ENCODE peak calls at places on chromosomes 7 and 10, in six cellular contexts. One of them, this sample, is unnamed.

GRCh38 chr7:128366290-128366689 is 4.8 kb upstream of the PRRT4 start:
- DNase-seq in AG04450: no peak
- DNase-seq in upper lobe of right lung: no peak
- DNase-seq in adipocyte: no peak
- DNase-seq in mesenchymal stem cell: no peak
- DNase-seq in suprapubic skin: no peak
- DNase-seq in this sample: no peak

GRCh38 chr10:5412277-5412941 is at the start of gene NET1:
- DNase-seq in AG04450: peak; percentile 62
- DNase-seq in mesenchymal stem cell: peak; percentile 89
- DNase-seq in adipocyte: peak; percentile 94
- DNase-seq in upper lobe of right lung: peak; percentile 93
- DNase-seq in suprapubic skin: peak; percentile 96
- DNase-seq in this sample: peak; percentile 85

GRCh38 chr7:75711076-75711475 is 27.7 kb downstream of the HIP1 start:
- DNase-seq in suprapubic skin: no peak
- DNase-seq in AG04450: no peak
- DNase-seq in upper lobe of right lung: no peak
- DNase-seq in adipocyte: peak; percentile 17
- DNase-seq in mesenchymal stem cell: peak; percentile 26
- DNase-seq in this sample: no peak

GRCh38 chr10:97572214-97572989 is at the start of gene ANKRD2:
- DNase-seq in mesenchymal stem cell: peak; percentile 73
- DNase-seq in AG04450: peak; percentile 52
- DNase-seq in suprapubic skin: no peak
- DNase-seq in adipocyte: peak; percentile 86
- DNase-seq in upper lobe of right lung: peak; percentile 83
- DNase-seq in this sample: no peak

GRCh38 chr7:55483061-55483460 is 89.2 kb downstream of the VOPP1 start:
- DNase-seq in mesenchymal stem cell: no peak
- DNase-seq in AG04450: no peak
- DNase-seq in adipocyte: no peak
- DNase-seq in suprapubic skin: no peak
- DNase-seq in upper lobe of right lung: no peak
- DNase-seq in this sample: no peak

GRCh38 chr10:8453587-8453986 is 399.1 kb downstream of the GATA3 start:
- DNase-seq in AG04450: no peak
- DNase-seq in upper lobe of right lung: peak; percentile 70
- DNase-seq in suprapubic skin: no peak
- DNase-seq in mesenchymal stem cell: no peak
- DNase-seq in adipocyte: no peak
- DNase-seq in this sample: no peak

GRCh38 chr7:157528785-157529341 is 192.1 kb downstream of the DNAJB6 start:
- DNase-seq in adipocyte: no peak
- DNase-seq in suprapubic skin: peak; percentile 72
- DNase-seq in upper lobe of right lung: peak; percentile 57
- DNase-seq in mesenchymal stem cell: no peak
- DNase-seq in AG04450: no peak
- DNase-seq in this sample: peak; percentile 34

GRCh38 chr7:42002654-42003053 is 234.4 kb downstream of the GLI3 start:
- DNase-seq in suprapubic skin: no peak
- DNase-seq in AG04450: no peak
- DNase-seq in upper lobe of right lung: no peak
- DNase-seq in adipocyte: no peak
- DNase-seq in mesenchymal stem cell: no peak
- DNase-seq in this sample: no peak

GRCh38 chr7:133857376-133858119 is 269.6 kb upstream of the LRGUK start:
- DNase-seq in upper lobe of right lung: no peak
- DNase-seq in adipocyte: no peak
- DNase-seq in AG04450: no peak
- DNase-seq in mesenchymal stem cell: no peak
- DNase-seq in suprapubic skin: peak; percentile 71
- DNase-seq in this sample: no peak

GRCh38 chr10:35488228-35488627 is 116.9 kb upstream of the GJD4 start:
- DNase-seq in suprapubic skin: no peak
- DNase-seq in upper lobe of right lung: no peak
- DNase-seq in adipocyte: no peak
- DNase-seq in AG04450: no peak
- DNase-seq in mesenchymal stem cell: no peak
- DNase-seq in this sample: no peak

GRCh38 chr10:79483299-79483698 is 29.0 kb upstream of the EIF5AL1 start:
- DNase-seq in mesenchymal stem cell: peak; percentile 29
- DNase-seq in suprapubic skin: no peak
- DNase-seq in AG04450: no peak
- DNase-seq in upper lobe of right lung: no peak
- DNase-seq in adipocyte: peak; percentile 68
- DNase-seq in this sample: no peak

GRCh38 chr10:13924020-13924725 is 337.4 kb downstream of the PRPF18 start:
- DNase-seq in mesenchymal stem cell: peak; percentile 80
- DNase-seq in suprapubic skin: no peak
- DNase-seq in adipocyte: peak; percentile 86
- DNase-seq in upper lobe of right lung: no peak
- DNase-seq in AG04450: peak; percentile 86
- DNase-seq in this sample: no peak

GRCh38 chr7:50206521-50207250 is 97.8 kb upstream of the IKZF1 start:
- DNase-seq in AG04450: no peak
- DNase-seq in adipocyte: no peak
- DNase-seq in upper lobe of right lung: no peak
- DNase-seq in suprapubic skin: no peak
- DNase-seq in mesenchymal stem cell: no peak
- DNase-seq in this sample: no peak

GRCh38 chr10:81018898-81019890 is 481.5 kb downstream of the SH2D4B start:
- DNase-seq in upper lobe of right lung: no peak
- DNase-seq in mesenchymal stem cell: peak; percentile 75
- DNase-seq in AG04450: no peak
- DNase-seq in suprapubic skin: no peak
- DNase-seq in adipocyte: peak; percentile 61
- DNase-seq in this sample: no peak

GRCh38 chr7:151440799-151441443 is 980 bp upstream of the CRYGN start:
- DNase-seq in mesenchymal stem cell: no peak
- DNase-seq in adipocyte: no peak
- DNase-seq in upper lobe of right lung: peak; percentile 48
- DNase-seq in suprapubic skin: no peak
- DNase-seq in AG04450: no peak
- DNase-seq in this sample: no peak

GRCh38 chr10:72682626-72683025 is 9.3 kb upstream of the MCU start:
- DNase-seq in upper lobe of right lung: no peak
- DNase-seq in adipocyte: no peak
- DNase-seq in suprapubic skin: no peak
- DNase-seq in AG04450: no peak
- DNase-seq in mesenchymal stem cell: no peak
- DNase-seq in this sample: no peak

GRCh38 chr10:119633538-119634218 is 17.5 kb upstream of the BAG3 start:
- DNase-seq in AG04450: no peak
- DNase-seq in mesenchymal stem cell: no peak
- DNase-seq in suprapubic skin: no peak
- DNase-seq in adipocyte: no peak
- DNase-seq in upper lobe of right lung: no peak
- DNase-seq in this sample: no peak

GRCh38 chr7:44309271-44310091 is 15.9 kb downstream of the CAMK2B start:
- DNase-seq in AG04450: no peak
- DNase-seq in mesenchymal stem cell: peak; percentile 59
- DNase-seq in suprapubic skin: peak; percentile 79
- DNase-seq in adipocyte: peak; percentile 75
- DNase-seq in upper lobe of right lung: peak; percentile 75
- DNase-seq in this sample: no peak

GRCh38 chr7:24378871-24379608 is 95.0 kb downstream of the NPY start:
- DNase-seq in AG04450: peak; percentile 7
- DNase-seq in adipocyte: peak; percentile 27
- DNase-seq in upper lobe of right lung: peak; percentile 68
- DNase-seq in suprapubic skin: no peak
- DNase-seq in mesenchymal stem cell: peak; percentile 62
- DNase-seq in this sample: peak; percentile 85

GRCh38 chr10:132507467-132507955 is 30.1 kb upstream of the INPP5A start:
- DNase-seq in mesenchymal stem cell: no peak
- DNase-seq in AG04450: no peak
- DNase-seq in upper lobe of right lung: no peak
- DNase-seq in adipocyte: no peak
- DNase-seq in suprapubic skin: no peak
- DNase-seq in this sample: no peak

GRCh38 chr7:54839538-54840213 is 80.7 kb upstream of the SEC61G start:
- DNase-seq in mesenchymal stem cell: peak; percentile 36
- DNase-seq in adipocyte: peak; percentile 39
- DNase-seq in upper lobe of right lung: peak; percentile 86
- DNase-seq in AG04450: no peak
- DNase-seq in suprapubic skin: peak; percentile 87
- DNase-seq in this sample: peak; percentile 80

GRCh38 chr7:44712012-44712411 is 36.6 kb upstream of the ZMIZ2 start:
- DNase-seq in mesenchymal stem cell: peak; percentile 14
- DNase-seq in upper lobe of right lung: no peak
- DNase-seq in adipocyte: no peak
- DNase-seq in AG04450: no peak
- DNase-seq in suprapubic skin: no peak
- DNase-seq in this sample: no peak

GRCh38 chr10:48779077-48779476 is 94.4 kb downstream of the WDFY4 start:
- DNase-seq in adipocyte: no peak
- DNase-seq in suprapubic skin: no peak
- DNase-seq in AG04450: no peak
- DNase-seq in upper lobe of right lung: no peak
- DNase-seq in mesenchymal stem cell: no peak
- DNase-seq in this sample: no peak

GRCh38 chr10:11443468-11444147 is 167.8 kb downstream of the USP6NL start:
- DNase-seq in suprapubic skin: peak; percentile 57
- DNase-seq in AG04450: no peak
- DNase-seq in adipocyte: no peak
- DNase-seq in mesenchymal stem cell: no peak
- DNase-seq in upper lobe of right lung: no peak
- DNase-seq in this sample: no peak

GRCh38 chr7:133009426-133009825 is 72.5 kb downstream of the CHCHD3 start:
- DNase-seq in mesenchymal stem cell: peak; percentile 6
- DNase-seq in suprapubic skin: no peak
- DNase-seq in AG04450: no peak
- DNase-seq in adipocyte: peak; percentile 8
- DNase-seq in upper lobe of right lung: no peak
- DNase-seq in this sample: no peak

GRCh38 chr7:153682628-153683027 is 369.6 kb upstream of the DPP6 start:
- DNase-seq in adipocyte: no peak
- DNase-seq in upper lobe of right lung: no peak
- DNase-seq in AG04450: no peak
- DNase-seq in mesenchymal stem cell: no peak
- DNase-seq in suprapubic skin: no peak
- DNase-seq in this sample: no peak

GRCh38 chr10:74962517-74962916 is 136.1 kb downstream of the KAT6B start:
- DNase-seq in suprapubic skin: no peak
- DNase-seq in mesenchymal stem cell: no peak
- DNase-seq in adipocyte: no peak
- DNase-seq in upper lobe of right lung: no peak
- DNase-seq in AG04450: no peak
- DNase-seq in this sample: no peak

GRCh38 chr7:156895024-156895780 is 2.2 kb upstream of the LMBR1 start:
- DNase-seq in mesenchymal stem cell: no peak
- DNase-seq in adipocyte: no peak
- DNase-seq in AG04450: no peak
- DNase-seq in upper lobe of right lung: no peak
- DNase-seq in suprapubic skin: no peak
- DNase-seq in this sample: no peak

GRCh38 chr7:7830122-7830878 is 111.9 kb upstream of the RPA3 start:
- DNase-seq in adipocyte: no peak
- DNase-seq in suprapubic skin: no peak
- DNase-seq in upper lobe of right lung: no peak
- DNase-seq in AG04450: no peak
- DNase-seq in mesenchymal stem cell: no peak
- DNase-seq in this sample: no peak

GRCh38 chr7:100897111-100897608 is 1.5 kb upstream of the ACHE start:
- DNase-seq in adipocyte: peak; percentile 80
- DNase-seq in mesenchymal stem cell: no peak
- DNase-seq in upper lobe of right lung: peak; percentile 79
- DNase-seq in AG04450: no peak
- DNase-seq in suprapubic skin: no peak
- DNase-seq in this sample: no peak

GRCh38 chr7:92035576-92035975 is 94.9 kb downstream of the AKAP9 start:
- DNase-seq in adipocyte: no peak
- DNase-seq in AG04450: no peak
- DNase-seq in upper lobe of right lung: no peak
- DNase-seq in mesenchymal stem cell: no peak
- DNase-seq in suprapubic skin: no peak
- DNase-seq in this sample: no peak

GRCh38 chr7:105790996-105791395 is 85.4 kb downstream of the ATXN7L1 start:
- DNase-seq in adipocyte: no peak
- DNase-seq in AG04450: no peak
- DNase-seq in upper lobe of right lung: no peak
- DNase-seq in suprapubic skin: no peak
- DNase-seq in mesenchymal stem cell: no peak
- DNase-seq in this sample: no peak
- H3K27me3 ChIP-seq in adipocyte: no peaks in the 10 kb centered on the region
- H3K27me3 ChIP-seq in AG04450: no peaks in the 10 kb centered on the region
- H3K27me3 ChIP-seq in upper lobe of right lung: no peaks in the 10 kb centered on the region
- H3K27me3 ChIP-seq in suprapubic skin: no peaks in the 10 kb centered on the region
- H3K27me3 ChIP-seq in mesenchymal stem cell: no peaks in the 10 kb centered on the region
- H3K27me3 ChIP-seq in this sample: no peaks in the 10 kb centered on the region

GRCh38 chr10:60733826-60734225 is 44.5 kb upstream of the CDK1 start:
- DNase-seq in mesenchymal stem cell: peak; percentile 2
- DNase-seq in AG04450: no peak
- DNase-seq in adipocyte: no peak
- DNase-seq in upper lobe of right lung: peak; percentile 65
- DNase-seq in suprapubic skin: no peak
- DNase-seq in this sample: no peak
- H3K27me3 ChIP-seq in mesenchymal stem cell: peaks cover 75% of the 10 kb centered on the region
- H3K27me3 ChIP-seq in AG04450: peaks cover 56% of the 10 kb centered on the region
- H3K27me3 ChIP-seq in adipocyte: peaks cover 52% of the 10 kb centered on the region
- H3K27me3 ChIP-seq in upper lobe of right lung: peaks cover 21% of the 10 kb centered on the region
- H3K27me3 ChIP-seq in suprapubic skin: peaks cover 13% of the 10 kb centered on the region
- H3K27me3 ChIP-seq in this sample: no peaks in the 10 kb centered on the region

GRCh38 chr10:104638861-104639594 is 2.1 kb upstream of the SORCS3 start:
- DNase-seq in adipocyte: no peak
- DNase-seq in upper lobe of right lung: no peak
- DNase-seq in AG04450: no peak
- DNase-seq in suprapubic skin: no peak
- DNase-seq in mesenchymal stem cell: no peak
- DNase-seq in this sample: no peak

GRCh38 chr10:104640339-104641149 is 546 bp upstream of the SORCS3 start:
- DNase-seq in upper lobe of right lung: no peak
- DNase-seq in mesenchymal stem cell: no peak
- DNase-seq in suprapubic skin: no peak
- DNase-seq in adipocyte: no peak
- DNase-seq in AG04450: no peak
- DNase-seq in this sample: no peak

GRCh38 chr10:104642001-104642270 is 846 bp downstream of the SORCS3 start:
- DNase-seq in mesenchymal stem cell: no peak
- DNase-seq in adipocyte: no peak
- DNase-seq in AG04450: no peak
- DNase-seq in suprapubic skin: no peak
- DNase-seq in upper lobe of right lung: no peak
- DNase-seq in this sample: no peak

GRCh38 chr10:104641150-104642000 is at the start of gene SORCS3:
- DNase-seq in adipocyte: no peak
- DNase-seq in upper lobe of right lung: no peak
- DNase-seq in mesenchymal stem cell: no peak
- DNase-seq in suprapubic skin: no peak
- DNase-seq in AG04450: no peak
- DNase-seq in this sample: no peak

GRCh38 chr10:104639595-104640338 is 1.3 kb upstream of the SORCS3 start:
- DNase-seq in upper lobe of right lung: no peak
- DNase-seq in mesenchymal stem cell: no peak
- DNase-seq in suprapubic skin: no peak
- DNase-seq in adipocyte: no peak
- DNase-seq in AG04450: no peak
- DNase-seq in this sample: no peak
- H3K27me3 ChIP-seq in upper lobe of right lung: peaks cover 74% of the 10 kb centered on the region
- H3K27me3 ChIP-seq in mesenchymal stem cell: peaks cover 79% of the 10 kb centered on the region
- H3K27me3 ChIP-seq in suprapubic skin: peaks cover 91% of the 10 kb centered on the region
- H3K27me3 ChIP-seq in adipocyte: peaks cover 57% of the 10 kb centered on the region
- H3K27me3 ChIP-seq in AG04450: peaks cover 48% of the 10 kb centered on the region
- H3K27me3 ChIP-seq in this sample: peaks cover 92% of the 10 kb centered on the region

GRCh38 chr10:101767600-101767945 is 8.3 kb downstream of the FGF8 start:
- DNase-seq in upper lobe of right lung: no peak
- DNase-seq in AG04450: no peak
- DNase-seq in mesenchymal stem cell: no peak
- DNase-seq in suprapubic skin: peak; percentile 44
- DNase-seq in adipocyte: no peak
- DNase-seq in this sample: no peak
- H3K27me3 ChIP-seq in upper lobe of right lung: peaks cover 33% of the 10 kb centered on the region
- H3K27me3 ChIP-seq in AG04450: peaks cover 83% of the 10 kb centered on the region
- H3K27me3 ChIP-seq in mesenchymal stem cell: peaks cover 82% of the 10 kb centered on the region
- H3K27me3 ChIP-seq in suprapubic skin: peaks cover 46% of the 10 kb centered on the region
- H3K27me3 ChIP-seq in adipocyte: peaks cover 70% of the 10 kb centered on the region
- H3K27me3 ChIP-seq in this sample: peaks cover 6% of the 10 kb centered on the region